ENCODE peak calls at places on chromosome 2, in eight cellular contexts. One of them, this sample, is unnamed.

GRCh38 chr2:75820693-75821092 is 110.0 kb upstream of the GCFC2 start:
- DNase-seq in endodermal cell: no peak
- DNase-seq in cardiac fibroblast: no peak
- DNase-seq in GM12865: peak
- DNase-seq in fibroblast of the aortic adventitia: no peak
- DNase-seq in CD8-positive, alpha-beta memory T cell: no peak
- DNase-seq in AG09309: no peak
- DNase-seq in foreskin fibroblast: no peak
- DNase-seq in this sample: no peak

GRCh38 chr2:11805920-11806319 is 59.5 kb downstream of the LPIN1 start:
- DNase-seq in CD8-positive, alpha-beta memory T cell: no peak
- DNase-seq in foreskin fibroblast: no peak
- DNase-seq in AG09309: no peak
- DNase-seq in cardiac fibroblast: no peak
- DNase-seq in fibroblast of the aortic adventitia: no peak
- DNase-seq in GM12865: no peak
- DNase-seq in endodermal cell: peak
- DNase-seq in this sample: no peak

GRCh38 chr2:16279201-16279570 is 338.8 kb downstream of the MYCN start:
- DNase-seq in AG09309: no peak
- DNase-seq in GM12865: no peak
- DNase-seq in foreskin fibroblast: no peak
- DNase-seq in endodermal cell: no peak
- DNase-seq in fibroblast of the aortic adventitia: no peak
- DNase-seq in cardiac fibroblast: no peak
- DNase-seq in CD8-positive, alpha-beta memory T cell: no peak
- DNase-seq in this sample: no peak

GRCh38 chr2:3971313-3972192 is 268.2 kb downstream of the DCDC2C start:
- DNase-seq in AG09309: no peak
- DNase-seq in fibroblast of the aortic adventitia: no peak
- DNase-seq in GM12865: no peak
- DNase-seq in CD8-positive, alpha-beta memory T cell: no peak
- DNase-seq in endodermal cell: no peak
- DNase-seq in cardiac fibroblast: no peak
- DNase-seq in foreskin fibroblast: no peak
- DNase-seq in this sample: no peak

GRCh38 chr2:204024503-204024902 is 87.9 kb downstream of the ICOS start:
- DNase-seq in foreskin fibroblast: peak
- DNase-seq in GM12865: peak
- DNase-seq in fibroblast of the aortic adventitia: peak
- DNase-seq in endodermal cell: peak
- DNase-seq in cardiac fibroblast: peak
- DNase-seq in AG09309: no peak
- DNase-seq in CD8-positive, alpha-beta memory T cell: no peak
- DNase-seq in this sample: no peak

GRCh38 chr2:113965644-113966043 is 75.8 kb downstream of the ACTR3 start:
- DNase-seq in CD8-positive, alpha-beta memory T cell: no peak
- DNase-seq in AG09309: no peak
- DNase-seq in GM12865: peak
- DNase-seq in endodermal cell: peak
- DNase-seq in cardiac fibroblast: peak
- DNase-seq in foreskin fibroblast: no peak
- DNase-seq in fibroblast of the aortic adventitia: peak
- DNase-seq in this sample: no peak

GRCh38 chr2:10007921-10008808 is 35.2 kb upstream of the KLF11 start:
- DNase-seq in fibroblast of the aortic adventitia: no peak
- DNase-seq in cardiac fibroblast: peak
- DNase-seq in CD8-positive, alpha-beta memory T cell: no peak
- DNase-seq in AG09309: no peak
- DNase-seq in foreskin fibroblast: no peak
- DNase-seq in GM12865: no peak
- DNase-seq in endodermal cell: no peak
- DNase-seq in this sample: no peak

GRCh38 chr2:20596973-20597867 is 53.7 kb downstream of the HS1BP3 start:
- DNase-seq in GM12865: no peak
- DNase-seq in CD8-positive, alpha-beta memory T cell: no peak
- DNase-seq in foreskin fibroblast: peak
- DNase-seq in fibroblast of the aortic adventitia: no peak
- DNase-seq in cardiac fibroblast: peak
- DNase-seq in AG09309: no peak
- DNase-seq in endodermal cell: peak
- DNase-seq in this sample: peak

GRCh38 chr2:139365189-139365588 is 585.0 kb upstream of the NXPH2 start:
- DNase-seq in AG09309: no peak
- DNase-seq in foreskin fibroblast: no peak
- DNase-seq in cardiac fibroblast: no peak
- DNase-seq in endodermal cell: no peak
- DNase-seq in CD8-positive, alpha-beta memory T cell: no peak
- DNase-seq in fibroblast of the aortic adventitia: no peak
- DNase-seq in GM12865: no peak
- DNase-seq in this sample: no peak

GRCh38 chr2:237128026-237128703 is 42.5 kb downstream of the COPS8 start:
- DNase-seq in foreskin fibroblast: peak
- DNase-seq in AG09309: peak
- DNase-seq in cardiac fibroblast: peak
- DNase-seq in CD8-positive, alpha-beta memory T cell: no peak
- DNase-seq in GM12865: no peak
- DNase-seq in fibroblast of the aortic adventitia: peak
- DNase-seq in endodermal cell: peak
- DNase-seq in this sample: peak

DNA sequence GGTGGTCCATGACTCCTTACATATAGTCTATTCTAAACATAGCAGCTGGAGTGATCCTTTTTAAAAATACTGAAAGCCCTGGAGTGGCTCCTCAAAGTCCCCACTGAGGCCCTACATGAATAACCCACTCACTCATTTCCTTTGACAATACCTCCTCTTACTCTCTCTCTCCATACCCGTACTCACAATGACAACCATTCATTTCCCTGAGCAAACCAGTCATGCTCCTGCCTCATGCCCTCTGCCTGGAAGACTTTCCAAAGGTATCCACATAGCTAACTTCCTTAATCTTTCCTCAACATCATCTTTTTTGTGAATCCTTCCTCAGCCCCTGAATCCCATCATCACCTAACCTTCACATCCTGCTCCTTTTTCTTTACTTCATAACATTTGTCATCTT is 102.6 kb downstream of the BAZ2B start:
- DNase-seq in foreskin fibroblast: no peak
- DNase-seq in GM12865: no peak
- DNase-seq in AG09309: no peak
- DNase-seq in cardiac fibroblast: no peak
- DNase-seq in endodermal cell: no peak
- DNase-seq in fibroblast of the aortic adventitia: no peak
- DNase-seq in CD8-positive, alpha-beta memory T cell: no peak
- DNase-seq in this sample: no peak
- H3K4me3 ChIP-seq in foreskin fibroblast: no peak
- H3K4me3 ChIP-seq in GM12865: no peak
- H3K4me3 ChIP-seq in AG09309: no peak
- H3K4me3 ChIP-seq in cardiac fibroblast: no peak
- H3K4me3 ChIP-seq in endodermal cell: no peak
- H3K4me3 ChIP-seq in fibroblast of the aortic adventitia: no peak
- H3K4me3 ChIP-seq in CD8-positive, alpha-beta memory T cell: no peak
- H3K4me3 ChIP-seq in this sample: no peak

GRCh38 chr2:170567427-170567826 is 147.7 kb upstream of the SP5 start:
- DNase-seq in GM12865: no peak
- DNase-seq in AG09309: no peak
- DNase-seq in CD8-positive, alpha-beta memory T cell: no peak
- DNase-seq in foreskin fibroblast: no peak
- DNase-seq in cardiac fibroblast: no peak
- DNase-seq in endodermal cell: no peak
- DNase-seq in fibroblast of the aortic adventitia: no peak
- DNase-seq in this sample: no peak

GRCh38 chr2:170571612-170572011 is 143.5 kb upstream of the SP5 start:
- DNase-seq in AG09309: no peak
- DNase-seq in GM12865: no peak
- DNase-seq in endodermal cell: no peak
- DNase-seq in fibroblast of the aortic adventitia: no peak
- DNase-seq in cardiac fibroblast: no peak
- DNase-seq in CD8-positive, alpha-beta memory T cell: no peak
- DNase-seq in foreskin fibroblast: peak
- DNase-seq in this sample: no peak

GRCh38 chr2:170563401-170563800 is 151.7 kb upstream of the SP5 start:
- DNase-seq in AG09309: no peak
- DNase-seq in CD8-positive, alpha-beta memory T cell: no peak
- DNase-seq in fibroblast of the aortic adventitia: no peak
- DNase-seq in endodermal cell: no peak
- DNase-seq in cardiac fibroblast: no peak
- DNase-seq in foreskin fibroblast: no peak
- DNase-seq in GM12865: no peak
- DNase-seq in this sample: no peak

GRCh38 chr2:170566138-170566537 is 149.0 kb upstream of the SP5 start:
- DNase-seq in endodermal cell: no peak
- DNase-seq in fibroblast of the aortic adventitia: no peak
- DNase-seq in cardiac fibroblast: no peak
- DNase-seq in AG09309: no peak
- DNase-seq in GM12865: no peak
- DNase-seq in foreskin fibroblast: no peak
- DNase-seq in CD8-positive, alpha-beta memory T cell: no peak
- DNase-seq in this sample: no peak

DNA sequence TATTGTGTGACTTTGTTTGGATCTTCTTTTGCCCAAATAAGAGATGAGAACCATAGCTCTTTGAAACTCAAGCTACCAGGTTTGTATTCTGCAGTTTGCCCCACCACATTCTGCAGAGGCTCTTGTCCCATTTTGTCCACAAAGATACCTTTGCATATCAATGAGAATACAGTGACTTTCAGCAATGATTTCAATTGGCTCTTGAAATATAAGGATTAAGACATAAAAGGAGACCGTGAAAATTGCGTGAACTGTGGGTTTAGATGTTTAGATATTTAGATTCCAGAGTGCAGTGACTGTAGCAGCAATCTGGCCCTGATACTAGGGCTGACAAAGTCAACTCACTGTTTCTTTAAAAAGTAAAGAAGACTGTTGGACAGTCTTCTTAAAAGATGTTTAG is 146.6 kb upstream of the SP5 start:
- DNase-seq in GM12865: no peak
- DNase-seq in endodermal cell: no peak
- DNase-seq in CD8-positive, alpha-beta memory T cell: no peak
- DNase-seq in foreskin fibroblast: no peak
- DNase-seq in cardiac fibroblast: no peak
- DNase-seq in AG09309: no peak
- DNase-seq in fibroblast of the aortic adventitia: no peak
- DNase-seq in this sample: no peak
- H3K4me3 ChIP-seq in GM12865: no peak
- H3K4me3 ChIP-seq in endodermal cell: no peak
- H3K4me3 ChIP-seq in CD8-positive, alpha-beta memory T cell: no peak
- H3K4me3 ChIP-seq in foreskin fibroblast: no peak
- H3K4me3 ChIP-seq in cardiac fibroblast: no peak
- H3K4me3 ChIP-seq in AG09309: no peak
- H3K4me3 ChIP-seq in fibroblast of the aortic adventitia: no peak
- H3K4me3 ChIP-seq in this sample: no peak

GRCh38 chr2:173357351-173357750 is 2.7 kb downstream of the CDCA7 start:
- DNase-seq in foreskin fibroblast: no peak
- DNase-seq in endodermal cell: no peak
- DNase-seq in CD8-positive, alpha-beta memory T cell: no peak
- DNase-seq in cardiac fibroblast: no peak
- DNase-seq in GM12865: no peak
- DNase-seq in fibroblast of the aortic adventitia: peak
- DNase-seq in AG09309: no peak
- DNase-seq in this sample: no peak
- H3K4me3 ChIP-seq in foreskin fibroblast: no peak
- H3K4me3 ChIP-seq in endodermal cell: peak
- H3K4me3 ChIP-seq in CD8-positive, alpha-beta memory T cell: no peak
- H3K4me3 ChIP-seq in cardiac fibroblast: no peak
- H3K4me3 ChIP-seq in GM12865: no peak
- H3K4me3 ChIP-seq in fibroblast of the aortic adventitia: no peak
- H3K4me3 ChIP-seq in AG09309: no peak
- H3K4me3 ChIP-seq in this sample: no peak

DNA sequence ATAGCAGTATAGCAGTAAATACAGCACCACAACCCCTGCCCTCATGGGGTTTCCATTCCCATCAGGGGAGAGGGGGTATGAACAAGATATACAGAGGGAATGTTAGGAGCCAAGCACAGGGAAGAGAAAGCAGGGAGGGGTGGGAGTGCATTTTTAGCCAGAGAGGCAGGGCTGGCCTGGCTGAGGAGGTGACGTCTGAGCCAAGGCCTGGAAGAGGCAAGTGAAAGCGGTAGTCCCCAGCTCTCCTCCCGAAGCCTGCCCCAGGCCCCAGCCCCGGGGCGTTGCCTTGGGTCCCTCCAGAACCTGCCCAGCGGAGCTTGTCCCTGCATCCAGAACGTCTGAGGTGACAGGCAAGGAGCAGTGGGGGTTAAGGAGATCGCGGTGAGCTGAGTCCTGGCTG is 45.1 kb upstream of the FOSL2 start:
- DNase-seq in foreskin fibroblast: no peak
- DNase-seq in CD8-positive, alpha-beta memory T cell: no peak
- DNase-seq in AG09309: no peak
- DNase-seq in cardiac fibroblast: no peak
- DNase-seq in fibroblast of the aortic adventitia: no peak
- DNase-seq in endodermal cell: no peak
- DNase-seq in GM12865: no peak
- DNase-seq in this sample: peak
- H3K4me3 ChIP-seq in foreskin fibroblast: no peak
- H3K4me3 ChIP-seq in CD8-positive, alpha-beta memory T cell: no peak
- H3K4me3 ChIP-seq in AG09309: no peak
- H3K4me3 ChIP-seq in cardiac fibroblast: no peak
- H3K4me3 ChIP-seq in fibroblast of the aortic adventitia: no peak
- H3K4me3 ChIP-seq in endodermal cell: no peak
- H3K4me3 ChIP-seq in GM12865: no peak
- H3K4me3 ChIP-seq in this sample: no peak

DNA sequence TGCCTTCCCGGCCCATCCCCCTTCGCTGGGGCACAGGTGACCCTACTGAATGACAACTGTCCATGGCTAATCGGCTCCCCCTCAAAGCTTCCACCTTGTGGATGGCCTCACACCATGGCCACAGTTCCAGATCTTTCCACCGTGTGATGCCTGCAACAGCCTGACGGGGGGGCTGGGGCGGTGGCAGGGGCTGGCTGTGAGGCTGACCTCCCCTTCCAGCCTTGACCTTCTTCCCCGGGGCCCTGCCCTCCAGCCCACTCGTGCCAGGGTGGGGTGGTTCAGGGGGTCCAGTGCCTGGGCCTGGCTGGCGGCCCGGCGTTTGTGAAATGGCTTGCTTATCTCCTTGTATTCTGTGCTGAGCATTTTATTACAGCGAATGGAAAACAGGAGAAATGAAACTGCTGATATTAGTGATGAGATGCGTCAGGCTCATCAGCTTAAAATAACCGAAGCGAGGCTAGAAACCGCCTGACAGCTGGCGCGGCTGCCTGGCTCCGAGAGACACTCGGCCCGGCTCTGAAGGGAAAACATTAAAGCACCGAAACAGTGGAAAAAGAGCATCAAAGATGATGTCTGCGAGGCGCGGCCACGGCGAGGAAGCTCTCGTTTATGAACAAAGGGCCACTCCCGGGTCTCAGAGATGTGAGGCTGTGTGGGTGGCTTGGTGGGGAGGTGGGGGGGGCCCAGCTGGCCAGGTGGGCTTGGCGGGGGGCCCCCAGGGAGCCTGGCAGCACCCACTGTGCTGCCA is 916 bp upstream of the PDCD1 start:
- DNase-seq in cardiac fibroblast: peak
- DNase-seq in fibroblast of the aortic adventitia: peak
- DNase-seq in endodermal cell: peak
- DNase-seq in CD8-positive, alpha-beta memory T cell: no peak
- DNase-seq in foreskin fibroblast: peak
- DNase-seq in GM12865: peak
- DNase-seq in AG09309: no peak
- DNase-seq in this sample: peak
- H3K4me3 ChIP-seq in cardiac fibroblast: peak
- H3K4me3 ChIP-seq in fibroblast of the aortic adventitia: peak
- H3K4me3 ChIP-seq in endodermal cell: no peak
- H3K4me3 ChIP-seq in CD8-positive, alpha-beta memory T cell: peak
- H3K4me3 ChIP-seq in foreskin fibroblast: peak
- H3K4me3 ChIP-seq in GM12865: peak
- H3K4me3 ChIP-seq in AG09309: peak
- H3K4me3 ChIP-seq in this sample: no peak

GRCh38 chr2:182077451-182078142 is 91.9 kb downstream of the PPP1R1C start:
- DNase-seq in GM12865: peak
- DNase-seq in foreskin fibroblast: peak
- DNase-seq in endodermal cell: peak
- DNase-seq in CD8-positive, alpha-beta memory T cell: no peak
- DNase-seq in fibroblast of the aortic adventitia: peak
- DNase-seq in AG09309: peak
- DNase-seq in cardiac fibroblast: peak
- DNase-seq in this sample: no peak
- H3K4me3 ChIP-seq in GM12865: no peak
- H3K4me3 ChIP-seq in foreskin fibroblast: no peak
- H3K4me3 ChIP-seq in endodermal cell: no peak
- H3K4me3 ChIP-seq in CD8-positive, alpha-beta memory T cell: no peak
- H3K4me3 ChIP-seq in fibroblast of the aortic adventitia: no peak
- H3K4me3 ChIP-seq in AG09309: no peak
- H3K4me3 ChIP-seq in cardiac fibroblast: no peak
- H3K4me3 ChIP-seq in this sample: no peak

This sample was measured in kidney.